ENCODE peak calls at places on chromosomes 5 and 9, in eight cellular contexts. R is HCT116, B is PC-3, U is MM.1S, Z is GM23248, D is hepatocyte, Q is GM23338, I is PC-9. M is an unnamed sample.
A peak's percentile ranks its signal among the peaks of the same experiment; 100 is the strongest.

GRCh38 chr9:99472240-99472915 is 250.3 kb downstream of the SEC61B start:
- DNase-seq in R (no peak), B (no peak), U (no peak), Z (no peak), D (no peak), Q (no peak), I (no peak), M (no peak)

GRCh38 chr5:133081716-133082115 is 29.9 kb downstream of the HSPA4 start:
- DNase-seq in R (no peak), B (no peak), U (no peak), Z (no peak), D (no peak), Q (no peak), I (no peak), M (no peak)

GRCh38 chr5:137381546-137381945 is 117.6 kb downstream of the SPOCK1 start:
- DNase-seq in R (no peak), B (no peak), U (no peak), Z (no peak), D (no peak), Q (no peak), I (no peak), M (no peak)

GRCh38 chr5:180787711-180788431 is 14.7 kb downstream of the MGAT1 start:
- DNase-seq in R (no peak), B (no peak), U (no peak), Z (no peak), D (no peak), Q (no peak), I (no peak), M (no peak)

GRCh38 chr5:149576021-149576420 is 5.3 kb upstream of the ARHGEF37 start:
- DNase-seq in R (no peak), B (no peak), U (peak; percentile 59), Z (no peak), D (no peak), Q (no peak), I (no peak), M (no peak)

GRCh38 chr9:70133253-70134208 is 89.9 kb downstream of the MAMDC2 start:
- DNase-seq in R (no peak), B (no peak), U (no peak), Z (peak; percentile 54), D (no peak), Q (no peak), I (no peak), M (no peak)

GRCh38 chr5:57442080-57442839 is 40.4 kb downstream of the ACTBL2 start:
- DNase-seq in R (no peak), B (peak; percentile 18), U (no peak), Z (peak; percentile 96), D (peak; percentile 42), Q (no peak), I (no peak), M (no peak)

GRCh38 chr5:148949871-148950863 is 112.7 kb downstream of the SH3TC2 start:
- DNase-seq in R (no peak), B (peak; percentile 86), U (no peak), Z (peak; percentile 57), D (peak; percentile 16), Q (no peak), I (no peak), M (no peak)

GRCh38 chr5:34064656-34065055 is 21.6 kb upstream of the C1QTNF3 start:
- DNase-seq in R (no peak), B (no peak), U (no peak), Z (no peak), D (no peak), Q (no peak), I (no peak), M (no peak)

GRCh38 chr5:95281211-95281610 is 3.7 kb downstream of the MCTP1 start:
- DNase-seq in R (peak; percentile 69), B (peak; percentile 41), U (no peak), Z (peak; percentile 29), D (no peak), Q (peak; percentile 83), I (no peak), M (no peak)

GRCh38 chr5:75716715-75717081 is 539 bp downstream of the POC5 start:
- DNase-seq in R (no peak), B (no peak), U (no peak), Z (no peak), D (no peak), Q (peak; percentile 53), I (no peak), M (no peak)

GRCh38 chr5:158039911-158040347 is 181.0 kb upstream of the CLINT1 start:
- DNase-seq in R (no peak), B (peak; percentile 39), U (peak; percentile 77), Z (peak; percentile 54), D (no peak), Q (no peak), I (no peak), M (no peak)

GRCh38 chr9:136140046-136140445 is 21.4 kb upstream of the TMEM250 start:
- DNase-seq in R (no peak), B (no peak), U (no peak), Z (no peak), D (no peak), Q (no peak), I (no peak), M (no peak)

GRCh38 chr5:138898336-138898735 is 23.2 kb upstream of the LRRTM2 start:
- DNase-seq in R (no peak), B (no peak), U (no peak), Z (no peak), D (no peak), Q (no peak), I (no peak), M (no peak)

GRCh38 chr5:143217065-143217803 is 186.3 kb downstream of the NR3C1 start:
- DNase-seq in R (no peak), B (no peak), U (no peak), Z (peak; percentile 44), D (peak; percentile 48), Q (no peak), I (no peak), M (no peak)

GRCh38 chr9:99103909-99104458 is 929 bp upstream of the TGFBR1 start:
- DNase-seq in R (no peak), B (peak; percentile 18), U (no peak), Z (peak; percentile 83), D (peak; percentile 27), Q (peak; percentile 64), I (no peak), M (no peak)

GRCh38 chr9:131447148-131447547 is 53.3 kb downstream of the PRRC2B start:
- DNase-seq in R (no peak), B (no peak), U (no peak), Z (peak; percentile 72), D (no peak), Q (no peak), I (no peak), M (no peak)

GRCh38 chr5:73278693-73279092 is 105.7 kb downstream of the TMEM174 start:
- DNase-seq in R (no peak), B (peak; percentile 79), U (no peak), Z (no peak), D (no peak), Q (no peak), I (peak; percentile 90), M (no peak)

GRCh38 chr5:34503379-34504346 is 152.5 kb upstream of the RAI14 start:
- DNase-seq in R (no peak), B (no peak), U (no peak), Z (no peak), D (no peak), Q (no peak), I (no peak), M (no peak)

GRCh38 chr5:60494144-60494543 is 205.8 kb downstream of the DEPDC1B start:
- DNase-seq in R (no peak), B (no peak), U (no peak), Z (no peak), D (no peak), Q (peak; percentile 25), I (no peak), M (no peak)

GRCh38 chr5:90994796-90995195 is 388.3 kb downstream of the ARRDC3 start:
- DNase-seq in R (no peak), B (no peak), U (no peak), Z (no peak), D (no peak), Q (no peak), I (no peak), M (no peak)

DNA sequence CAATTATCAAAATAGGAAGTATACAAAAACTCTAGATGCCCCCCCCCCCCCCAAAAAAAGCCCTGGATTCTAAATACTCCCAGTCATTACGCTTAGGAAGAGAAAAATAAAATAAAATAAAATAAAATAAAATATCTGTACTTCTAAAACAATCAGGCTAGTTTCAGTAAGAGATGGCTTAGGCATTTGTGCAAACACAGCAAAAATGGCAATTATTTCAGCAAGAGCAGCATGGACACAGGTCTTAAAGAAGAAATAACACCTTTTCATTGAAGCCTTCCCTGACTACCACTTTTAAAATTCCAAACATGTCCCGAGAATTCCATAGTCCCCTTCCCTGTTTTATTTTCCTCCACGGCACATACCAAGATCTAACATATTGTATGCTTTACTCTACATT is 218.6 kb upstream of the POU5F2 start:
- DNase-seq in R (no peak), B (no peak), U (no peak), Z (no peak), D (no peak), Q (no peak), I (no peak), M (no peak)
- H3K9me2 ChIP-seq in R (no peaks in the 10 kb centered on the region), B (no peaks in the 10 kb centered on the region), U (no peaks in the 10 kb centered on the region), Z (no peaks in the 10 kb centered on the region), D (no peaks in the 10 kb centered on the region), Q (no peaks in the 10 kb centered on the region), I (no peaks in the 10 kb centered on the region), M (no peaks in the 10 kb centered on the region)

DNA sequence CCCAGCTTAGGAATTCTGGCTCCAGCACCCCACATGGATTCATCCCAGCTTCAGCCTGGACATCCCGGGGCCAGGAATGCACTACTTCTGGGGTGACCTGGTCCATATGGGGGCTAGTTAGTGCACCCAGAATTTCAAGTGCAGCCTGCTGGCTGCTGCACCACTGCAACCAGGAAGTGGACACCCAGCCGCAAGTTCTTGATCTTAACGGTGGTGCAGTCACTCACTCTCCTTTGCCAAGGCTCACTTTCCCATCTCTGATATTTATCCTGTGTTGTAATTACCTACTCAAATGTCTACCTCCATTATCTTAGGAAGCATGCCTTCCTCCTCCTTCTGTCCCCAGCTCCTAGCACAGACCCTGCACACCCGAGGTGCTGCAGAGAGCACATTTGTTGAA is 26.2 kb upstream of the RAB14 start:
- DNase-seq in R (no peak), B (no peak), U (no peak), Z (no peak), D (no peak), Q (no peak), I (no peak), M (no peak)
- H3K9me2 ChIP-seq in R (no peaks in the 10 kb centered on the region), B (no peaks in the 10 kb centered on the region), U (no peaks in the 10 kb centered on the region), Z (no peaks in the 10 kb centered on the region), D (no peaks in the 10 kb centered on the region), Q (no peaks in the 10 kb centered on the region), I (no peaks in the 10 kb centered on the region), M (no peaks in the 10 kb centered on the region)

DNA sequence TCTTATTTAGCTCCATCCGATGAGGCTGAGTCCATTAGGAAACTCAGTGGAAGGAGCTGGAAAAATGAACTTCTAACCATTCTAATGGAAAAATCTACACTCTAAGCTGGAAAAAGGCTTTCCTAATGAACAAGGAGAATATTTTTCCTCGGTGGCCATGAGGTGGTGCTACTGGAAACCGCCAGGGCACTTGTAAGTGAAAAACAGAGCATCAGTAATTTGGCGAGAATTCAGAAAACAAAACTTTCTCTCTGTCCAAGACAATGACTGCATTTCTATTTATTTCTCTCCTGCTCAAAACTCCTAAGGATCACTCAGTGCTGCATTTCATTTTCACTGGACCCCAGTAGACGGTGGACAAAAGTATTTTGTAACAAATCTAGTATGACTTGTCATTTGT is 237.6 kb downstream of the TENT4A start:
- DNase-seq in R (no peak), B (no peak), U (no peak), Z (no peak), D (no peak), Q (peak; percentile 29), I (no peak), M (no peak)
- H3K9me2 ChIP-seq in R (no peaks in the 10 kb centered on the region), B (no peaks in the 10 kb centered on the region), U (no peaks in the 10 kb centered on the region), Z (no peaks in the 10 kb centered on the region), D (no peaks in the 10 kb centered on the region), Q (no peaks in the 10 kb centered on the region), I (no peaks in the 10 kb centered on the region), M (no peaks in the 10 kb centered on the region)

GRCh38 chr9:26946753-26947727 is at the start of gene PLAA:
- DNase-seq in R (peak; percentile 85), B (peak; percentile 85), U (peak; percentile 83), Z (peak; percentile 97), D (peak; percentile 96), Q (peak; percentile 96), I (peak; percentile 75), M (peak; percentile 96)
- H3K9me2 ChIP-seq in R (no peaks in the 10 kb centered on the region), B (no peaks in the 10 kb centered on the region), U (no peaks in the 10 kb centered on the region), Z (no peaks in the 10 kb centered on the region), D (no peaks in the 10 kb centered on the region), Q (no peaks in the 10 kb centered on the region), I (no peaks in the 10 kb centered on the region), M (no peaks in the 10 kb centered on the region)

M was measured in Karpas-422.